ENCODE peak calls at places on chromosomes 12 and 14, in six cellular contexts. Z is A549, N is HCT116, V is MM.1S, G is GM12878, C is GM23248. K is an unnamed sample.

GRCh38 chr12:59595097-59595496 is 732 bp upstream of the SLC16A7 start:
- DNase-seq in N (no peak), G (no peak), V (peak), C (peak), Z (no peak), K (no peak)

GRCh38 chr14:69763761-69764510 is 3.0 kb upstream of the SRSF5 start:
- DNase-seq in Z (no peak), C (no peak), V (no peak), G (no peak), N (no peak), K (peak)

GRCh38 chr12:103801709-103802585 is 39.1 kb downstream of the NT5DC3 start:
- DNase-seq in Z (no peak), V (no peak), C (peak), G (no peak), N (peak), K (peak)

GRCh38 chr12:69392146-69392928 is 32.8 kb downstream of the YEATS4 start:
- DNase-seq in N (no peak), V (no peak), Z (no peak), G (no peak), C (peak), K (no peak)

GRCh38 chr12:109387425-109388166 is 39.9 kb downstream of the MYO1H start:
- DNase-seq in Z (peak), G (no peak), C (peak), N (peak), V (peak), K (peak)

GRCh38 chr12:95147836-95148235 is 69.4 kb downstream of the FGD6 start:
- DNase-seq in Z (no peak), V (no peak), C (no peak), N (no peak), G (no peak), K (no peak)

GRCh38 chr12:124756151-124756550 is 107.5 kb downstream of the SCARB1 start:
- DNase-seq in C (no peak), V (no peak), Z (no peak), N (no peak), G (no peak), K (peak)

GRCh38 chr12:9687228-9687627 is 17.7 kb downstream of the CLEC2D start:
- DNase-seq in Z (no peak), N (peak), V (no peak), C (no peak), G (no peak), K (no peak)

GRCh38 chr14:90239139-90239538 is 17.2 kb upstream of the PSMC1 start:
- DNase-seq in V (no peak), G (no peak), C (no peak), N (peak), Z (no peak), K (peak)

GRCh38 chr12:128930591-128930990 is 77.3 kb downstream of the GLT1D1 start:
- DNase-seq in V (no peak), Z (no peak), C (no peak), G (no peak), N (no peak), K (no peak)

GRCh38 chr14:103514596-103515421 is 7.8 kb downstream of the CKB start:
- DNase-seq in N (no peak), G (no peak), V (no peak), Z (no peak), C (no peak), K (no peak)

GRCh38 chr12:58313091-58313855 is 371.9 kb downstream of the ATP23 start:
- DNase-seq in C (peak), G (no peak), V (no peak), Z (no peak), N (no peak), K (peak)

GRCh38 chr14:73776194-73776537 is 62.0 kb upstream of the PNMA1 start:
- DNase-seq in G (no peak), V (no peak), Z (no peak), N (no peak), C (peak), K (no peak)

GRCh38 chr14:91482278-91483023 is 27.7 kb downstream of the PPP4R3A start:
- DNase-seq in C (peak), G (no peak), V (no peak), Z (no peak), N (no peak), K (peak)

GRCh38 chr12:52385226-52385702 is at the start of gene KRT84:
- DNase-seq in V (no peak), N (no peak), C (no peak), Z (no peak), G (no peak), K (no peak)

GRCh38 chr14:23323838-23324454 is 2.7 kb downstream of the PABPN1 start:
- DNase-seq in V (no peak), G (no peak), N (no peak), Z (no peak), C (no peak), K (no peak)

GRCh38 chr14:23326491-23327332 is 5.5 kb downstream of the PABPN1 start:
- DNase-seq in Z (no peak), C (no peak), N (no peak), G (no peak), V (peak), K (no peak)

GRCh38 chr14:23322568-23323517 is 1.6 kb downstream of the PABPN1 start:
- DNase-seq in N (no peak), C (no peak), G (no peak), Z (no peak), V (no peak), K (no peak)

GRCh38 chr14:23324993-23325392 is 3.7 kb downstream of the PABPN1 start:
- DNase-seq in Z (no peak), V (no peak), G (no peak), C (no peak), N (no peak), K (no peak)

DNA sequence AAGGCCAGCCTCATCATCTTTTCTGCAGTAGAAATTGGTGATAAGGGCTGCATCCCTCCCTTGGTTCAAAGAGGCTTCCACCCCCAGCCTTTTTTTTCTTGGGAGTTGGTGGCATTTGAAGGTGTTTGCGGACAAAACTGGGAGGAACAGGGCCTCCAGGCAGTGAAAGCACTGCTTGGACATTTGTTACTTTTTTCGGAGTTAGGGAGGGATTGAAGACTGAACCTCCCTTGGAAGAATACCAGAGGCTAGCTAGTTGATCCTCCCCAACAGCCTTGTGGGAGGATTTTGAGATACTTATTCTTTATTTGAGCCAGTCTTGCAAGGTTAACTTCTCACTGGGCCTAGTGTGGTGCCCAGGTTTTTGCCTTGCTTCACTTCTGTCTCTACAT is 3.2 kb downstream of the PABPN1 start:
- DNase-seq in V (no peak), N (no peak), Z (no peak), G (no peak), C (no peak), K (no peak)
- H3K4me2 ChIP-seq in V (no peak), N (no peak), Z (no peak), G (no peak), C (no peak), K (no peak)

DNA sequence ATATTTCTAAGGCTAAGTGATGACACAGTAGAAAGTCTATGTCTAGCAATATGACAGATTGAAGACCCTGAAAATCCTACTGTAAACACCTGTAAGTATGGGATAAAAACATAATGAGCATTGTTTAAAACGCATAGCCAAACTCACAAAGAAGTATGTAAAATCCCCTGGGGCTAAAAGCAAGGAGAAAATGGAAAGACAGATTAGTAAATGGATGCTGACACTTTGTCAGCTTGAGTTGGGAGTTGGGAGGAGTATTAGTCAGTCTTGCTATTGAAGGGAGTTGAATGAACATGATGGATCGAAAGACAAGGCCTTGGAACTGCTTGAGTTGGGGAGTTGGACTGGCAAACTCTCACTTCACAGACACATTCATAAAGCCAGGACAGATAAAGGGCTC is 79.0 kb upstream of the PRKD1 start:
- DNase-seq in C (no peak), V (no peak), N (no peak), G (no peak), Z (no peak), K (no peak)
- H3K4me2 ChIP-seq in C (no peak), V (no peak), N (no peak), G (no peak), Z (no peak), K (no peak)

DNA sequence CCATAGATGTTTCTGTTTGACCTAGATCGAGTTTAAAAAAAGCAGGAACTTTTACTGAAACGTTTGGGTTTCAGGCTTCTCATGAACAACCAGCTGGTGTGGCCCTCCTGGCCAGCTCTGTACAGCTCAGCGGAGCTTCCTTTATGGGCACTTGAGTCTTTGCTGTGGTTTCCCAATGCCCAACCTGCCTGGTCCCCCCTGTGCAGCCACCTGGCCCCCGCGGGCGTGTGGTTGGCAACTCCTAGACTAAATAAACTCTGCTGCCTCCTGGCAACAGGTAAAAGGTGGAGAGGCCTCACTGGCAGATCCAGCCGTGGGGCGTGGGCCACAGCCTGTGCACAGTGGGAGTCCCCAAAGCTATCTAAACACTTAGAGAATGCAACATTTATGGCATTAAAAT is 38.7 kb downstream of the ADGRD1 start:
- DNase-seq in Z (no peak), V (no peak), C (no peak), G (no peak), N (no peak), K (no peak)
- H3K4me2 ChIP-seq in Z (no peak), V (no peak), C (no peak), G (peak), N (no peak), K (no peak)

DNA sequence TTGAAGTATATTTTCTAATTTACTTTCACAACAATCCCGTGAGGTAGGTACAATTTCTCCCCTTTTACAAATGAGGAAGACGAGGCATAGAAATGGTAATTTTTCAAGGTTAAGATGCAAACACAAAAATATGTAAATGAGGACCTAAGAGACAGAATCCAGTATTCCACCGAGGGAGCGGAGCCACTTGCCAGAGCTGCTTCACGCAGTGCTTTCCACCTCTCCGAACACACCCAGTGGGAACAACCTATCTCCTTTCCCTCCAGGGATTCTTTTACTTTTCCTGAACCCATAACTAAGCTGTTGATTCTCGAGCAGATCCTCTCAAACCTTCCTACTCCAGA is 1.6 kb downstream of the DDHD1 start:
- DNase-seq in C (no peak), Z (no peak), N (no peak), V (no peak), G (no peak), K (no peak)
- H3K4me2 ChIP-seq in C (peak), Z (peak), N (peak), V (peak), G (peak), K (peak)

GRCh38 chr14:81406863-81407262 is 6.7 kb upstream of the STON2 start:
- DNase-seq in Z (no peak), G (no peak), C (peak), V (no peak), N (no peak), K (no peak)
- H3K4me2 ChIP-seq in Z (no peak), G (no peak), C (no peak), V (no peak), N (no peak), K (no peak)

GRCh38 chr12:123150273-123150803 is 552 bp downstream of the PITPNM2 start:
- DNase-seq in Z (peak), G (no peak), V (no peak), C (no peak), N (no peak), K (peak)

GRCh38 chr12:123149828-123150272 is 1.0 kb downstream of the PITPNM2 start:
- DNase-seq in G (no peak), V (no peak), Z (peak), C (no peak), N (no peak), K (no peak)

GRCh38 chr12:123148223-123148622 is 2.7 kb downstream of the PITPNM2 start:
- DNase-seq in C (no peak), N (no peak), G (no peak), V (no peak), Z (no peak), K (no peak)

GRCh38 chr12:123150804-123151678 is at the start of gene PITPNM2:
- DNase-seq in G (no peak), C (peak), V (peak), Z (peak), N (no peak), K (peak)

GRCh38 chr12:123149088-123149827 is 1.6 kb downstream of the PITPNM2 start:
- DNase-seq in V (no peak), G (no peak), N (no peak), C (peak), Z (peak), K (peak)
- H3K4me2 ChIP-seq in V (no peak), G (no peak), N (peak), C (no peak), Z (peak), K (peak)

GRCh38 chr14:60589442-60589841 is 59.8 kb downstream of the SIX1 start:
- DNase-seq in Z (no peak), G (no peak), V (no peak), N (no peak), C (no peak), K (no peak)
- H3K4me2 ChIP-seq in Z (no peak), G (no peak), V (no peak), N (no peak), C (no peak), K (no peak)

GRCh38 chr14:99590746-99591555 is 13.1 kb downstream of the CCDC85C start:
- DNase-seq in Z (no peak), N (no peak), G (no peak), V (no peak), C (peak), K (peak)
- H3K4me2 ChIP-seq in Z (peak), N (no peak), G (no peak), V (no peak), C (peak), K (peak)